ENCODE peak calls at places on chromosomes 7 and 10, in ten cellular contexts. B is Caki2; J is Kasumi-1; U is GM04504; K is islet precursor cell; G is DMS 273 treated with DMSO at 0.1 percent for 48 hours; Z is CD4-positive, alpha-beta memory T cell; P is hepatic stellate cell; A is activated CD8-positive, alpha-beta memory T cell treated with anti-CD3 and anti-CD28 coated beads, Interleukin-2, amount 50 U/mL, for 4 hours; R is LHCN-M2. L is an unnamed sample.

GRCh38 chr7:132469681-132470080 is 106.6 kb downstream of the PLXNA4 start:
- DNase-seq in B (no peak), J (no peak), U (no peak), K (no peak), G (no peak), Z (no peak), P (no peak), A (no peak), R (no peak), L (no peak)

GRCh38 chr7:45267262-45267661 is 109.7 kb downstream of the RAMP3 start:
- DNase-seq in B (no peak), J (no peak), U (no peak), K (no peak), G (no peak), Z (no peak), P (no peak), A (no peak), R (peak; percentile 8), L (no peak)

GRCh38 chr7:13742126-13742525 is 247.3 kb downstream of the ETV1 start:
- DNase-seq in B (peak; percentile 47), J (no peak), U (peak; percentile 78), K (peak; percentile 92), G (no peak), Z (no peak), P (no peak), A (no peak), R (peak; percentile 97), L (no peak)

GRCh38 chr7:111138196-111138569 is 47.3 kb downstream of the LRRN3 start:
- DNase-seq in B (peak; percentile 68), J (peak; percentile 39), U (no peak), K (peak; percentile 69), G (no peak), Z (peak; percentile 67), P (peak; percentile 2), A (peak; percentile 53), R (peak; percentile 76), L (peak; percentile 57)

GRCh38 chr7:126411032-126411820 is 841.5 kb downstream of the GRM8 start:
- DNase-seq in B (peak; percentile 3), J (no peak), U (no peak), K (no peak), G (no peak), Z (no peak), P (no peak), A (no peak), R (peak; percentile 4), L (no peak)

GRCh38 chr10:35783305-35783838 is 141.3 kb upstream of the FZD8 start:
- DNase-seq in B (peak; percentile 92), J (no peak), U (no peak), K (no peak), G (no peak), Z (no peak), P (no peak), A (no peak), R (no peak), L (no peak)

GRCh38 chr7:67105382-67105781 is 108.7 kb downstream of the TYW1 start:
- DNase-seq in B (no peak), J (peak; percentile 56), U (no peak), K (peak; percentile 57), G (no peak), Z (no peak), P (no peak), A (no peak), R (peak; percentile 22), L (no peak)

GRCh38 chr10:96720422-96721206 is at the start of gene PIK3AP1:
- DNase-seq in B (peak; percentile 40), J (peak; percentile 80), U (no peak), K (peak; percentile 69), G (peak; percentile 39), Z (peak; percentile 32), P (peak; percentile 31), A (peak; percentile 44), R (no peak), L (peak; percentile 28)

GRCh38 chr7:154505362-154505761 is 453.2 kb downstream of the DPP6 start:
- DNase-seq in B (no peak), J (no peak), U (no peak), K (no peak), G (no peak), Z (no peak), P (no peak), A (no peak), R (no peak), L (no peak)

GRCh38 chr10:60708666-60709065 is 69.6 kb upstream of the CDK1 start:
- DNase-seq in B (no peak), J (no peak), U (no peak), K (no peak), G (no peak), Z (peak; percentile 53), P (no peak), A (no peak), R (no peak), L (no peak)

GRCh38 chr10:113704637-113705343 is 25.1 kb downstream of the CASP7 start:
- DNase-seq in B (peak; percentile 14), J (peak; percentile 54), U (peak; percentile 12), K (no peak), G (no peak), Z (peak; percentile 13), P (peak; percentile 14), A (no peak), R (peak; percentile 28), L (no peak)

GRCh38 chr7:17434841-17435692 is 136.6 kb downstream of the AHR start:
- DNase-seq in B (no peak), J (no peak), U (peak; percentile 23), K (no peak), G (no peak), Z (no peak), P (no peak), A (no peak), R (peak; percentile 24), L (no peak)

L was measured in activated T-helper 2 cell treated with anti-CD3 and anti-CD28 coated beads, Interferon-gamma antibody, Interleukin-2, Interleukin-4, amounts not matched to agents 10 μg/mL and 5 μg/mL and 100 μg/mL, durations not matched to agents 14 hours and 24 hours and 36 hours.